ENCODE peak calls at places on chromosomes 1 and 21, in eight cellular contexts. H, D, M, P, O, L, Q and N are unnamed samples.
A peak's percentile ranks its signal among the peaks of the same experiment; 100 is the strongest.

GRCh38 chr1:114695430-114696093 is at the start of gene AMPD1:
- DNase-seq in H (no peak), D (no peak), M (no peak), P (peak; percentile 11), O (no peak), L (no peak), Q (no peak), N (no peak)

GRCh38 chr1:2539312-2539907 is 9.3 kb upstream of the HES5 start:
- DNase-seq in H (no peak), D (no peak), M (no peak), P (no peak), O (no peak), L (no peak), Q (no peak), N (no peak)

GRCh38 chr1:96945509-96946084 is 224.0 kb downstream of the PTBP2 start:
- DNase-seq in H (no peak), D (no peak), M (no peak), P (no peak), O (no peak), L (no peak), Q (no peak), N (no peak)

GRCh38 chr1:17923684-17924083 is 168.6 kb downstream of the ACTL8 start:
- DNase-seq in H (no peak), D (no peak), M (no peak), P (no peak), O (no peak), L (no peak), Q (peak; percentile 43), N (no peak)

GRCh38 chr1:35594005-35594760 is 21.1 kb downstream of the TFAP2E start:
- DNase-seq in H (no peak), D (no peak), M (no peak), P (no peak), O (no peak), L (no peak), Q (no peak), N (no peak)

GRCh38 chr1:225944951-225945350 is 3.9 kb upstream of the LEFTY2 start:
- DNase-seq in H (no peak), D (no peak), M (no peak), P (no peak), O (no peak), L (no peak), Q (no peak), N (no peak)

GRCh38 chr1:150999051-150999674 is 7.5 kb downstream of the MINDY1 start:
- DNase-seq in H (no peak), D (no peak), M (no peak), P (no peak), O (no peak), L (no peak), Q (no peak), N (no peak)

GRCh38 chr1:3038571-3039181 is 17.4 kb downstream of the ACTRT2 start:
- DNase-seq in H (no peak), D (no peak), M (no peak), P (no peak), O (no peak), L (no peak), Q (peak; percentile 71), N (peak; percentile 70)

GRCh38 chr1:171814692-171815091 is 26.6 kb upstream of the DNM3 start:
- DNase-seq in H (no peak), D (no peak), M (no peak), P (no peak), O (no peak), L (no peak), Q (no peak), N (no peak)

GRCh38 chr1:9121891-9122409 is 7.0 kb downstream of the GPR157 start:
- DNase-seq in H (no peak), D (no peak), M (no peak), P (no peak), O (no peak), L (no peak), Q (no peak), N (no peak)

GRCh38 chr1:178498896-178499675 is 2.3 kb upstream of the CLEC20A start:
- DNase-seq in H (peak; percentile 9), D (no peak), M (no peak), P (no peak), O (no peak), L (no peak), Q (no peak), N (no peak)

GRCh38 chr1:165637427-165637826 is 6.4 kb downstream of the MGST3 start:
- DNase-seq in H (peak; percentile 46), D (no peak), M (no peak), P (peak; percentile 22), O (no peak), L (no peak), Q (no peak), N (peak; percentile 39)

GRCh38 chr1:16017461-16018303 is at the start of gene HSPB7:
- DNase-seq in H (no peak), D (peak; percentile 94), M (peak; percentile 60), P (peak; percentile 69), O (peak; percentile 81), L (peak; percentile 76), Q (no peak), N (peak; percentile 88)

GRCh38 chr1:197444754-197445153 is 176.7 kb downstream of the CRB1 start:
- DNase-seq in H (no peak), D (no peak), M (no peak), P (no peak), O (no peak), L (no peak), Q (no peak), N (no peak)

GRCh38 chr1:108316545-108316944 is 72.7 kb upstream of the NBPF4 start:
- DNase-seq in H (peak; percentile 14), D (no peak), M (no peak), P (no peak), O (no peak), L (no peak), Q (no peak), N (no peak)

GRCh38 chr21:16250282-16250681 is 520.5 kb downstream of the USP25 start:
- DNase-seq in H (no peak), D (no peak), M (no peak), P (no peak), O (no peak), L (no peak), Q (no peak), N (no peak)

GRCh38 chr1:2591581-2592261 is 5.1 kb downstream of the PRXL2B start:
- DNase-seq in H (no peak), D (no peak), M (no peak), P (no peak), O (no peak), L (peak; percentile 31), Q (no peak), N (no peak)

GRCh38 chr1:54331091-54331772 is 75.0 kb downstream of the SSBP3 start:
- DNase-seq in H (no peak), D (no peak), M (no peak), P (no peak), O (no peak), L (peak; percentile 65), Q (no peak), N (no peak)

GRCh38 chr1:59368007-59368670 is 71.2 kb downstream of the FGGY start:
- DNase-seq in H (no peak), D (no peak), M (no peak), P (no peak), O (no peak), L (no peak), Q (no peak), N (no peak)

GRCh38 chr1:92298573-92299476 is at the start of the genes GLMN and RPAP2:
- DNase-seq in H (peak; percentile 85), D (peak; percentile 95), M (peak; percentile 56), P (peak; percentile 84), O (peak; percentile 80), L (peak; percentile 92), Q (peak; percentile 85), N (peak; percentile 95)

GRCh38 chr1:15833069-15833679 is 14.3 kb upstream of the SPEN start:
- DNase-seq in H (peak; percentile 78), D (no peak), M (no peak), P (peak; percentile 72), O (peak; percentile 44), L (no peak), Q (peak; percentile 85), N (peak; percentile 77)

GRCh38 chr21:33047231-33047630 is 21.5 kb downstream of the OLIG2 start:
- DNase-seq in H (no peak), D (no peak), M (no peak), P (no peak), O (no peak), L (no peak), Q (no peak), N (no peak)

GRCh38 chr1:8431028-8431427 is 113.1 kb downstream of the SLC45A1 start:
- DNase-seq in H (no peak), D (no peak), M (no peak), P (no peak), O (no peak), L (no peak), Q (no peak), N (no peak)

GRCh38 chr1:61389926-61390845 is 307.8 kb downstream of the NFIA start:
- DNase-seq in H (no peak), D (no peak), M (no peak), P (no peak), O (no peak), L (no peak), Q (no peak), N (no peak)

GRCh38 chr1:114756949-114757454 is 782 bp downstream of the CSDE1 start:
- DNase-seq in H (peak; percentile 11), D (no peak), M (peak; percentile 21), P (peak; percentile 32), O (peak; percentile 32), L (peak; percentile 38), Q (peak; percentile 84), N (peak; percentile 62)

GRCh38 chr1:27057389-27057788 is 44.7 kb upstream of the TENT5B start:
- DNase-seq in H (no peak), D (no peak), M (no peak), P (no peak), O (no peak), L (peak; percentile 67), Q (no peak), N (no peak)
- TF ChIP-seq EP300 in H (no peak), D (no peak), M (no peak), P (no peak), O (no peak), L (no peak), Q (no peak), N (no peak)

GRCh38 chr1:12541274-12542137 is 76.5 kb downstream of the DHRS3 start:
- DNase-seq in H (no peak), D (peak; percentile 86), M (no peak), P (peak; percentile 5), O (no peak), L (no peak), Q (no peak), N (peak; percentile 44)
- TF ChIP-seq CTCF in H (no peak), D (no peak), M (no peak), P (no peak), O (no peak), L (no peak), Q (no peak), N (no peak)

GRCh38 chr1:163959622-163960021 is 599.4 kb upstream of the PBX1 start:
- DNase-seq in H (no peak), D (no peak), M (no peak), P (no peak), O (no peak), L (no peak), Q (no peak), N (no peak)
- H3K9me3 ChIP-seq in H (peaks cover 7% of the 10 kb centered on the region), D (no peaks in the 10 kb centered on the region), M (peaks cover 10% of the 10 kb centered on the region), P (peaks cover 6% of the 10 kb centered on the region), O (peaks cover 50% of the 10 kb centered on the region), L (no peaks in the 10 kb centered on the region), Q (peaks cover 6% of the 10 kb centered on the region), N (peaks cover 29% of the 10 kb centered on the region)

DNA sequence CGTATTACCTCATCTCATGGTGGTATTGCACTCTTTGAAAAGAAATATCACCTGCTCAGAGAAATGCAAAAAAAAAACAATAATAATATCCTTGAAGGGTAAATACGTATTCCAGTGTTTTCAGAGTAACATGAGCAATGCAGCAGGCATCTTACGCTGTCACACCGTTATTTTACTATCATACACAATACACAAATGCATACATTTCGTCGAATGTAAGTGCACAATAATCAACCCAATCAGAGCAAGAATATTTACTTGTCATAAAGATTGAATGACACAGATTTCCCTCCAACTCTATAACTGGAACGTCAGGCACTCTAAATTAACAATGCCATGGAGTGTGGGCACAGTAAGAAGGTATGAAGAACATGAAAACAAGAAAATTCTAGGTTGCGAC is 1050.1 kb downstream of the PLA2G4A start:
- DNase-seq in H (no peak), D (no peak), M (no peak), P (no peak), O (no peak), L (no peak), Q (no peak), N (no peak)
- TF ChIP-seq EP300 in H (no peak), D (no peak), M (no peak), P (no peak), O (no peak), L (no peak), Q (no peak), N (no peak)